ENCODE peak calls at places on chromosomes 7 and 10, in nine cellular contexts. One of them, this sample, is unnamed. For H3K4me1, the result is how much of the 10 kb centered on the place peaks cover.

GRCh38 chr10:85791846-85792532 is 574.6 kb downstream of the GRID1 start:
- DNase-seq in astrocyte: no peak
- DNase-seq in fibroblast of lung: no peak
- DNase-seq in IMR-90: no peak
- DNase-seq in psoas muscle: peak
- DNase-seq in kidney: no peak
- DNase-seq in tibial artery: no peak
- DNase-seq in heart left ventricle: no peak
- DNase-seq in PC-9: no peak
- DNase-seq in this sample: no peak

GRCh38 chr7:99019523-99020412 is 124.1 kb downstream of the SMURF1 start:
- DNase-seq in astrocyte: no peak
- DNase-seq in fibroblast of lung: no peak
- DNase-seq in IMR-90: no peak
- DNase-seq in psoas muscle: no peak
- DNase-seq in kidney: no peak
- DNase-seq in tibial artery: no peak
- DNase-seq in heart left ventricle: peak
- DNase-seq in PC-9: no peak
- DNase-seq in this sample: no peak

GRCh38 chr10:56346845-56347415 is 14.1 kb downstream of the ZWINT start:
- DNase-seq in astrocyte: peak
- DNase-seq in fibroblast of lung: no peak
- DNase-seq in IMR-90: peak
- DNase-seq in psoas muscle: no peak
- DNase-seq in kidney: no peak
- DNase-seq in tibial artery: no peak
- DNase-seq in heart left ventricle: no peak
- DNase-seq in PC-9: no peak
- DNase-seq in this sample: peak

GRCh38 chr10:114481055-114481454 is 76.8 kb upstream of the AFAP1L2 start:
- DNase-seq in astrocyte: no peak
- DNase-seq in fibroblast of lung: no peak
- DNase-seq in IMR-90: no peak
- DNase-seq in psoas muscle: no peak
- DNase-seq in kidney: no peak
- DNase-seq in tibial artery: no peak
- DNase-seq in heart left ventricle: no peak
- DNase-seq in PC-9: no peak
- DNase-seq in this sample: no peak

GRCh38 chr7:134441264-134441663 is 17.6 kb downstream of the AKR1B1 start:
- DNase-seq in astrocyte: no peak
- DNase-seq in fibroblast of lung: no peak
- DNase-seq in IMR-90: no peak
- DNase-seq in psoas muscle: no peak
- DNase-seq in kidney: no peak
- DNase-seq in tibial artery: no peak
- DNase-seq in heart left ventricle: no peak
- DNase-seq in PC-9: no peak
- DNase-seq in this sample: no peak

GRCh38 chr7:39952378-39952777 is 2.3 kb downstream of the CDK13 start:
- DNase-seq in astrocyte: peak
- DNase-seq in fibroblast of lung: peak
- DNase-seq in IMR-90: peak
- DNase-seq in psoas muscle: no peak
- DNase-seq in kidney: no peak
- DNase-seq in tibial artery: no peak
- DNase-seq in heart left ventricle: no peak
- DNase-seq in PC-9: no peak
- DNase-seq in this sample: peak

GRCh38 chr7:15686209-15686956 is at the start of gene MEOX2:
- DNase-seq in astrocyte: peak
- DNase-seq in fibroblast of lung: peak
- DNase-seq in IMR-90: peak
- DNase-seq in psoas muscle: peak
- DNase-seq in kidney: peak
- DNase-seq in tibial artery: peak
- DNase-seq in heart left ventricle: peak
- DNase-seq in PC-9: no peak
- DNase-seq in this sample: peak

GRCh38 chr7:96952974-96953391 is 52.4 kb upstream of the DLX6 start:
- DNase-seq in astrocyte: peak
- DNase-seq in fibroblast of lung: no peak
- DNase-seq in IMR-90: peak
- DNase-seq in psoas muscle: no peak
- DNase-seq in kidney: no peak
- DNase-seq in tibial artery: no peak
- DNase-seq in heart left ventricle: no peak
- DNase-seq in PC-9: no peak
- DNase-seq in this sample: peak

GRCh38 chr10:59586407-59586891 is 123.2 kb downstream of the SLC16A9 start:
- DNase-seq in astrocyte: no peak
- DNase-seq in fibroblast of lung: no peak
- DNase-seq in IMR-90: no peak
- DNase-seq in psoas muscle: no peak
- DNase-seq in kidney: no peak
- DNase-seq in tibial artery: no peak
- DNase-seq in heart left ventricle: no peak
- DNase-seq in PC-9: no peak
- DNase-seq in this sample: no peak

GRCh38 chr7:102896585-102896984 is 16.2 kb upstream of the LRRC17 start:
- DNase-seq in astrocyte: no peak
- DNase-seq in fibroblast of lung: peak
- DNase-seq in IMR-90: no peak
- DNase-seq in psoas muscle: no peak
- DNase-seq in kidney: no peak
- DNase-seq in tibial artery: no peak
- DNase-seq in heart left ventricle: no peak
- DNase-seq in PC-9: no peak
- DNase-seq in this sample: no peak

GRCh38 chr7:56105508-56105907 is 768 bp downstream of the CHCHD2 start:
- DNase-seq in astrocyte: peak
- DNase-seq in fibroblast of lung: peak
- DNase-seq in IMR-90: peak
- DNase-seq in psoas muscle: no peak
- DNase-seq in kidney: no peak
- DNase-seq in tibial artery: no peak
- DNase-seq in heart left ventricle: no peak
- DNase-seq in PC-9: peak
- DNase-seq in this sample: no peak

GRCh38 chr10:117476281-117476680 is 66.3 kb upstream of the EMX2 start:
- DNase-seq in astrocyte: no peak
- DNase-seq in fibroblast of lung: no peak
- DNase-seq in IMR-90: no peak
- DNase-seq in psoas muscle: no peak
- DNase-seq in kidney: no peak
- DNase-seq in tibial artery: no peak
- DNase-seq in heart left ventricle: no peak
- DNase-seq in PC-9: no peak
- DNase-seq in this sample: no peak

GRCh38 chr10:99711129-99711719 is 20.7 kb downstream of the COX15 start:
- DNase-seq in astrocyte: peak
- DNase-seq in fibroblast of lung: peak
- DNase-seq in IMR-90: peak
- DNase-seq in psoas muscle: no peak
- DNase-seq in kidney: no peak
- DNase-seq in tibial artery: no peak
- DNase-seq in heart left ventricle: no peak
- DNase-seq in PC-9: peak
- DNase-seq in this sample: no peak

GRCh38 chr10:69505636-69506318 is 54.5 kb downstream of the TSPAN15 start:
- DNase-seq in astrocyte: no peak
- DNase-seq in fibroblast of lung: no peak
- DNase-seq in IMR-90: no peak
- DNase-seq in psoas muscle: no peak
- DNase-seq in kidney: no peak
- DNase-seq in tibial artery: no peak
- DNase-seq in heart left ventricle: no peak
- DNase-seq in PC-9: no peak
- DNase-seq in this sample: no peak

GRCh38 chr10:47295411-47295810 is 4.6 kb upstream of the GDF10 start:
- DNase-seq in astrocyte: no peak
- DNase-seq in fibroblast of lung: no peak
- DNase-seq in IMR-90: no peak
- DNase-seq in psoas muscle: no peak
- DNase-seq in kidney: no peak
- DNase-seq in tibial artery: no peak
- DNase-seq in heart left ventricle: no peak
- DNase-seq in PC-9: no peak
- DNase-seq in this sample: no peak

GRCh38 chr7:41029072-41029492 is 673.8 kb downstream of the INHBA start:
- DNase-seq in astrocyte: peak
- DNase-seq in fibroblast of lung: peak
- DNase-seq in IMR-90: peak
- DNase-seq in psoas muscle: no peak
- DNase-seq in kidney: no peak
- DNase-seq in tibial artery: no peak
- DNase-seq in heart left ventricle: no peak
- DNase-seq in PC-9: peak
- DNase-seq in this sample: peak

GRCh38 chr7:98788921-98789320 is 80.9 kb downstream of the TMEM130 start:
- DNase-seq in astrocyte: peak
- DNase-seq in fibroblast of lung: no peak
- DNase-seq in IMR-90: no peak
- DNase-seq in psoas muscle: peak
- DNase-seq in kidney: no peak
- DNase-seq in tibial artery: peak
- DNase-seq in heart left ventricle: no peak
- DNase-seq in PC-9: no peak
- DNase-seq in this sample: no peak

GRCh38 chr7:21934824-21935223 is 10.9 kb downstream of the CDCA7L start:
- DNase-seq in astrocyte: no peak
- DNase-seq in fibroblast of lung: no peak
- DNase-seq in IMR-90: no peak
- DNase-seq in psoas muscle: no peak
- DNase-seq in kidney: no peak
- DNase-seq in tibial artery: no peak
- DNase-seq in heart left ventricle: no peak
- DNase-seq in PC-9: no peak
- DNase-seq in this sample: no peak

GRCh38 chr7:31991846-31992245 is 78.4 kb downstream of the PDE1C start:
- DNase-seq in astrocyte: peak
- DNase-seq in fibroblast of lung: no peak
- DNase-seq in IMR-90: peak
- DNase-seq in psoas muscle: no peak
- DNase-seq in kidney: no peak
- DNase-seq in tibial artery: no peak
- DNase-seq in heart left ventricle: no peak
- DNase-seq in PC-9: no peak
- DNase-seq in this sample: no peak

DNA sequence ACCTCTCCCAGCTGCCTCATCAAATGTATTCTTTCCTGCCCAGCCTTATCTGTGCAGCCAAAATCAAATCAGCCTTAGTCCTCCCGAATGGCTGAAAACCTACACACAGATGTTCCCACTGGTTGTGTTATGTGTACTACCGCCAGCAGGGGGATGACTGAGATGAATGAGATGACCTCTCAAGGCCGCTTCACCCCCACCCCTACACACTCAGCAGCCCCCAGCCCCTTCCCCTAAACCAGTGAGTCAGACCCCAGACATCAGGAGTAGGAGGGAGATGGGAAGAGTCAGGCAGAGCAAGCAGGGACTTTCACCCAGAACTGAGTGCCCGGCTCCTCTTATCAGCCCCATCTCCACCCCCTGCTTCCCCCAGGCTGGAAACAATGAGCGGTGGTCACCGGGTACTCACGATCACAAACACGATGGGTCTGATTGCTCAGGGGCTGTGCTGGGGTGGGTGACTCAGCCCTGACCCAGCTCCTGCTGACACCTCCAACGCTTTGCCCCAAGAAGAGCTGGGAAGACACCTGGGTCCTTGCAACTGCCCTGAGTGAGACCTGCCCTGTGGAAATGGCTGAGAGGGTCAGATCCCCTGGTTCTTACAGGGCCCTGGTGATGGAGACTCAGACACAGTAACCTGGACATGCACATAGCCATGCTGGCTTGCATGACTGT is 6.6 kb upstream of the C10orf105 start:
- DNase-seq in astrocyte: peak
- DNase-seq in fibroblast of lung: peak
- DNase-seq in IMR-90: peak
- DNase-seq in psoas muscle: no peak
- DNase-seq in kidney: no peak
- DNase-seq in tibial artery: no peak
- DNase-seq in heart left ventricle: no peak
- DNase-seq in PC-9: peak
- DNase-seq in this sample: no peak
- TF ChIP-seq CTCF in astrocyte: peak
- TF ChIP-seq CTCF in fibroblast of lung: peak
- TF ChIP-seq CTCF in IMR-90: peak
- TF ChIP-seq CTCF in psoas muscle: no peak
- TF ChIP-seq CTCF in kidney: peak
- TF ChIP-seq CTCF in tibial artery: no peak
- TF ChIP-seq CTCF in heart left ventricle: peak
- TF ChIP-seq CTCF in PC-9: peak
- TF ChIP-seq CTCF in this sample: peak

GRCh38 chr7:123204206-123204835 is 4.6 kb upstream of the SLC13A1 start:
- DNase-seq in astrocyte: no peak
- DNase-seq in fibroblast of lung: no peak
- DNase-seq in IMR-90: no peak
- DNase-seq in psoas muscle: no peak
- DNase-seq in kidney: no peak
- DNase-seq in tibial artery: no peak
- DNase-seq in heart left ventricle: no peak
- DNase-seq in PC-9: no peak
- DNase-seq in this sample: no peak
- H3K4me1 ChIP-seq in astrocyte: under half
- H3K4me1 ChIP-seq in fibroblast of lung: under half
- H3K4me1 ChIP-seq in IMR-90: under half
- H3K4me1 ChIP-seq in psoas muscle: under half
- H3K4me1 ChIP-seq in kidney: under half
- H3K4me1 ChIP-seq in tibial artery: under half
- H3K4me1 ChIP-seq in heart left ventricle: under half
- H3K4me1 ChIP-seq in PC-9: under half
- H3K4me1 ChIP-seq in this sample: under half

DNA sequence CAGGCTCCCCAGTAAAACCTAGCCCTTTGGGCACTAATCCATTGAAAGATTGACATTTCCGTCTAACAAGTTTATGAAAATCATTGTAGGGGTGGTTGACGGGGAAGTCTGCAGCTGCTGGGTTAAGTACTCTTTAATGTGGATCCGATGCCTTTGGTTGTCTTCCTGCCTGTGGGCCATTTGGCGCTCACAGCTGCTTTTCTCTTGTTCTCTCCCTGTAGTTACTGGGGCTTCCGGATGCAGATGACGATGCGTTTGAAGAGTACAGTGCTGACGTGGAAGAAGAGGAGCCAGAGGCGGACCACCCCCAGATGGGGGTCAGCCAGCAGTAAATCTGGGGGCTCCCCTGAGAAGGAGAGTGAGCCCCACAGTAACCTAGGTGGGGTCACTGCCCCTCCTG is 22.4 kb downstream of the MTURN start:
- DNase-seq in astrocyte: no peak
- DNase-seq in fibroblast of lung: no peak
- DNase-seq in IMR-90: no peak
- DNase-seq in psoas muscle: no peak
- DNase-seq in kidney: no peak
- DNase-seq in tibial artery: no peak
- DNase-seq in heart left ventricle: no peak
- DNase-seq in PC-9: no peak
- DNase-seq in this sample: no peak
- TF ChIP-seq CTCF in astrocyte: no peak
- TF ChIP-seq CTCF in fibroblast of lung: no peak
- TF ChIP-seq CTCF in IMR-90: no peak
- TF ChIP-seq CTCF in psoas muscle: no peak
- TF ChIP-seq CTCF in kidney: no peak
- TF ChIP-seq CTCF in tibial artery: no peak
- TF ChIP-seq CTCF in heart left ventricle: no peak
- TF ChIP-seq CTCF in PC-9: no peak
- TF ChIP-seq CTCF in this sample: no peak

GRCh38 chr10:95266674-95267095 is 24.1 kb downstream of the PDLIM1 start:
- DNase-seq in astrocyte: peak
- DNase-seq in fibroblast of lung: peak
- DNase-seq in IMR-90: peak
- DNase-seq in psoas muscle: no peak
- DNase-seq in kidney: no peak
- DNase-seq in tibial artery: no peak
- DNase-seq in heart left ventricle: no peak
- DNase-seq in PC-9: no peak
- DNase-seq in this sample: peak
- H3K4me1 ChIP-seq in astrocyte: under half
- H3K4me1 ChIP-seq in fibroblast of lung: under half
- H3K4me1 ChIP-seq in IMR-90: under half
- H3K4me1 ChIP-seq in psoas muscle: under half
- H3K4me1 ChIP-seq in kidney: under half
- H3K4me1 ChIP-seq in tibial artery: under half
- H3K4me1 ChIP-seq in heart left ventricle: under half
- H3K4me1 ChIP-seq in PC-9: half or more
- H3K4me1 ChIP-seq in this sample: under half

This sample was measured in foreskin keratinocyte.